ENCODE peak calls at places on chromosomes 3 and 15, in seven cellular contexts. U is neuronal stem cell, Y is H9, A is IMR-90, O is trophoblast cell, C is mesenchymal stem cell, V is H1. H is an unnamed sample.

GRCh38 chr15:93173369-93173768 is 84.4 kb upstream of the RGMA start:
- DNase-seq in U (no peak), Y (no peak), A (no peak), O (peak), C (no peak), V (no peak), H (peak)

GRCh38 chr15:98817745-98818144 is 169.4 kb downstream of the IGF1R start:
- DNase-seq in U (no peak), Y (no peak), A (no peak), O (no peak), C (no peak), V (no peak), H (no peak)

GRCh38 chr3:57091471-57091870 is 31.0 kb downstream of the SPATA12 start:
- DNase-seq in U (no peak), Y (no peak), A (peak), O (no peak), C (peak), V (no peak), H (no peak)

GRCh38 chr3:101938262-101938847 is 89.0 kb downstream of the NFKBIZ start:
- DNase-seq in U (no peak), Y (no peak), A (no peak), O (no peak), C (peak), V (no peak), H (no peak)

GRCh38 chr15:95880630-95881029 is 449.9 kb upstream of the NR2F2 start:
- DNase-seq in U (no peak), Y (no peak), A (no peak), O (no peak), C (no peak), V (no peak), H (no peak)

GRCh38 chr3:130760922-130761321 is 14.3 kb upstream of the PIK3R4 start:
- DNase-seq in U (no peak), Y (no peak), A (no peak), O (peak), C (no peak), V (no peak), H (peak)

GRCh38 chr3:9400626-9401025 is 3.2 kb downstream of the SETD5 start:
- DNase-seq in U (no peak), Y (no peak), A (no peak), O (no peak), C (peak), V (no peak), H (peak)

GRCh38 chr3:155871746-155872158 is 1.3 kb downstream of the GMPS start:
- DNase-seq in U (no peak), Y (no peak), A (peak), O (no peak), C (peak), V (no peak), H (no peak)

GRCh38 chr3:57085211-57085610 is 24.7 kb downstream of the SPATA12 start:
- DNase-seq in U (no peak), Y (no peak), A (no peak), O (no peak), C (no peak), V (no peak), H (no peak)

GRCh38 chr3:90184861-90185260 is 1077.4 kb downstream of the EPHA3 start:
- DNase-seq in U (no peak), Y (no peak), A (peak), O (peak), C (peak), V (peak), H (peak)

GRCh38 chr3:57227930-57228733 is 603 bp downstream of the APPL1 start:
- DNase-seq in U (peak), Y (peak), A (peak), O (peak), C (peak), V (no peak), H (peak)

GRCh38 chr15:69885182-69886041 is 212.3 kb downstream of the TLE3 start:
- DNase-seq in U (peak), Y (no peak), A (no peak), O (no peak), C (no peak), V (no peak), H (peak)

GRCh38 chr15:69056365-69056764 is 41.9 kb downstream of the NOX5 start:
- DNase-seq in U (no peak), Y (no peak), A (no peak), O (no peak), C (no peak), V (no peak), H (no peak)

GRCh38 chr15:99442268-99442897 is 123.4 kb upstream of the MEF2A start:
- DNase-seq in U (no peak), Y (no peak), A (peak), O (peak), C (peak), V (no peak), H (peak)

GRCh38 chr3:150639262-150639661 is 36.1 kb downstream of the SELENOT start:
- DNase-seq in U (no peak), Y (no peak), A (peak), O (no peak), C (no peak), V (no peak), H (no peak)

GRCh38 chr15:53457479-53457878 is 302.0 kb downstream of the WDR72 start:
- DNase-seq in U (no peak), Y (no peak), A (no peak), O (no peak), C (no peak), V (no peak), H (no peak)

GRCh38 chr15:53458736-53459135 is 300.7 kb downstream of the WDR72 start:
- DNase-seq in U (no peak), Y (no peak), A (no peak), O (no peak), C (no peak), V (no peak), H (no peak)

GRCh38 chr15:53461677-53462076 is 297.8 kb downstream of the WDR72 start:
- DNase-seq in U (no peak), Y (no peak), A (no peak), O (no peak), C (no peak), V (no peak), H (no peak)

DNA sequence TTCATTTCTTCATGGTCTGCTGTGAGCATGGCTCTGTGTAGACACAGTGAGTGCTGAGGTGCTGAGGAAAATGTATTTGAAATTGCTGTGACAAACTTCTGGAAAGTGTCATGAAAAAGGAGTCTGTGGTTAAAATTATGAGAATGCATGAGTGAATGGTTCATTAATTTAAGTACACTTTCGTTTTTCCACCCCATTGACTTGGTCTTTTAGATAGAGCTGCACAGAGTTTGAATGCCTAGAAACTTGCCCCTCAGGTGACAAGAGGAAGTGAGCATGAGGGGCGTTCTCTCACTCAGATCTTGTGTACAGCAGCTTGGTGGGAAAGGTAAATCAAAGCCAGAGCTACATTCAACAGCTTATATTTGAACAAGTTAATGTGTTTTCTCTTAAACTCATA is 296.8 kb downstream of the WDR72 start:
- DNase-seq in U (no peak), Y (no peak), A (no peak), O (no peak), C (no peak), V (no peak), H (no peak)
- H3K18ac ChIP-seq in U (no peak), Y (no peak), A (no peak), O (no peak), C (no peak), V (no peak), H (no peak)

DNA sequence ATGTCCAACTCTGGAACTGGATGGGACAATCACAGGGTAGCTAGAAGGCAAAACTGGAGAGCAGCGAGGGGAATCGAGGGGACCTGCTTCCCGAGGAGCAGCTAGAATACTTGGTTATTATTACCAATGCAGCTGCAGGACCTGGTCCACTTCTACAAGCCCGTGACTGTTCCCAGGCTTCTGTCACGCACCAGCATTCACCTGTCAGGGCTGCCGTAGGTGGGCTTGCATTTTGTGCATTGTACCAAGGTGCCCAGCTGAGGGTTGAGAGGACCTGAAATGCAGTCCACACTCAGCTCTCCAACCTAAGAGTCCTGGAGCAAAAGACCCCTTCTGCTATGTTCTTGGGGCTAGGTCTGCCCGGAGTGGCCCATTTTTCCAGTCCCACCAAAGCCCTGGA is 2.3 kb downstream of the SEMA4B start:
- DNase-seq in U (no peak), Y (no peak), A (no peak), O (no peak), C (no peak), V (no peak), H (no peak)
- H3K27ac ChIP-seq in U (no peak), Y (no peak), A (no peak), O (no peak), C (no peak), V (no peak), H (no peak)

GRCh38 chr15:87368511-87368910 is 888.0 kb downstream of the NTRK3 start:
- DNase-seq in U (no peak), Y (no peak), A (peak), O (peak), C (no peak), V (no peak), H (peak)
- H2AK5ac ChIP-seq in U (no peak), Y (no peak), A (peak), O (no peak), C (peak), V (peak), H (no peak)

GRCh38 chr3:123066599-123066895 is 278 bp upstream of the PDIA5 start:
- DNase-seq in U (no peak), Y (no peak), A (no peak), O (no peak), C (no peak), V (no peak), H (no peak)

GRCh38 chr3:123067689-123068226 is 933 bp downstream of the PDIA5 start:
- DNase-seq in U (no peak), Y (no peak), A (no peak), O (peak), C (no peak), V (no peak), H (peak)

GRCh38 chr3:123066896-123067688 is at the start of gene PDIA5:
- DNase-seq in U (peak), Y (peak), A (peak), O (peak), C (peak), V (peak), H (peak)

GRCh38 chr3:123069021-123069381 is 2.2 kb downstream of the PDIA5 start:
- DNase-seq in U (no peak), Y (no peak), A (no peak), O (no peak), C (no peak), V (no peak), H (no peak)

DNA sequence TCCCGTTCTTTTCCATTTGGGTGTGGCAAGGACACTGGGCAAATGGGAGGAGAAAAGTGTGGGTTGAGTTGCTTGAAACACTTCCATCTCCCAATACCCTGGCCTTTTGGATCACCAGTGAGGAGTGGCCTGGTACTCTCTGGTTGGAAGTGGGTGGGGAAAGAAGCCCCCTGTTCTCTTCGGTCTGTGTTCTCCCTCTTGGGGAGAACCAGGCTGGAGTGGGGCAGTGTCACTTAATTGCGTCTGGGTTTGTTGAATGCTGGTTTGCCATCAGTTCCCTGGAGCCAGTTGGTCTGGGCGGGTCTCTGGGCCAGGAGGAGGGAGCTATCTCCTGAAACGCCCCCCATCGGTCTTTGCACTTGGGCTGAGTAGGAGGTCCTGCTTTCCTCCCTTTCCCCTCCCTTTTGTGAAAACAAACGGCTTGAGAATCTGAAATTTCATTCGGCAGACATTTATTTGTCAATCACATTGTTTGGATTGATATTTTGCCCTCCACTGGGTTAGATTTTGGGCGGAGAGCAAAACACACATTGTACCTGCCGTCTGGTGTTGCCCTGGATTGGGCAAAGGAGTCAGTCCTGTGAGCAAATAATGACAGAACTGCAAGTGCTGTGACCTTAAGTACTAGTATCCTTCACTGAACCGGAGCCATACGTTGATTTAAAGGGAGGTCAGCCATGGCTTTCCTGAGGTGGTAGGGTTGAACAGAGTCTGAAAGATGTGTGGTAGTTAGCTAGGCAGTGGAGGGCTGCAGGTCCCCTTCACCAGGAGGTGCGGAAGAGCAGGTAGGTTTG is 1.6 kb downstream of the PDIA5 start:
- DNase-seq in U (no peak), Y (peak), A (no peak), O (no peak), C (peak), V (no peak), H (peak)
- H3K18ac ChIP-seq in U (no peak), Y (no peak), A (no peak), O (peak), C (no peak), V (peak), H (peak)

GRCh38 chr15:77266708-77267387 is 153.1 kb downstream of the PEAK1 start:
- DNase-seq in U (no peak), Y (peak), A (peak), O (no peak), C (peak), V (peak), H (peak)
- H3K27ac ChIP-seq in U (no peak), Y (no peak), A (no peak), O (no peak), C (no peak), V (no peak), H (no peak)

H was measured in mesendoderm.